ENCODE peak calls at places on chromosomes 7 and 10, in ten cellular contexts. B is endodermal cell, I is dorsolateral prefrontal cortex, S is transverse colon, O is heart left ventricle, E is prostate gland, A is MM.1S, W is fibroblast of the aortic adventitia, L is A549, Q is HCT116. N is an unnamed sample.

GRCh38 chr7:47508389-47509380 is 73.2 kb downstream of the TNS3 start:
- DNase-seq in B (no peak), I (no peak), S (no peak), O (no peak), E (no peak), A (no peak), W (no peak), L (no peak), Q (no peak), N (no peak)

GRCh38 chr7:151125835-151126481 is 39.7 kb downstream of the AGAP3 start:
- DNase-seq in B (peak; percentile 78), I (no peak), S (peak; percentile 60), O (no peak), E (no peak), A (no peak), W (no peak), L (no peak), Q (no peak), N (no peak)

GRCh38 chr10:88990528-88991160 is at the start of gene FAS:
- DNase-seq in B (peak; percentile 84), I (peak; percentile 60), S (peak; percentile 86), O (peak; percentile 83), E (peak; percentile 67), A (peak; percentile 90), W (peak; percentile 67), L (peak; percentile 69), Q (peak; percentile 56), N (no peak)

GRCh38 chr10:4352566-4352961 is 473.4 kb upstream of the AKR1E2 start:
- DNase-seq in B (peak; percentile 58), I (no peak), S (no peak), O (no peak), E (no peak), A (no peak), W (peak; percentile 97), L (no peak), Q (no peak), N (no peak)

GRCh38 chr7:90816511-90817142 is 220.5 kb downstream of the CDK14 start:
- DNase-seq in B (no peak), I (no peak), S (no peak), O (no peak), E (peak; percentile 7), A (peak; percentile 38), W (peak; percentile 98), L (no peak), Q (peak; percentile 64), N (no peak)

GRCh38 chr7:151428393-151429231 is 11.3 kb downstream of the CRYGN start:
- DNase-seq in B (peak; percentile 71), I (no peak), S (no peak), O (no peak), E (no peak), A (no peak), W (peak; percentile 78), L (no peak), Q (no peak), N (no peak)

GRCh38 chr10:94093286-94093905 is 99.7 kb downstream of the PLCE1 start:
- DNase-seq in B (no peak), I (no peak), S (no peak), O (no peak), E (no peak), A (no peak), W (no peak), L (no peak), Q (no peak), N (peak; percentile 76)

GRCh38 chr7:143147070-143147469 is 15.2 kb downstream of the PIP start:
- DNase-seq in B (no peak), I (no peak), S (no peak), O (no peak), E (no peak), A (no peak), W (peak; percentile 30), L (no peak), Q (no peak), N (no peak)

GRCh38 chr10:132308588-132309451 is 1.1 kb upstream of the STK32C start:
- DNase-seq in B (peak; percentile 75), I (no peak), S (no peak), O (no peak), E (no peak), A (no peak), W (no peak), L (peak; percentile 21), Q (no peak), N (no peak)

GRCh38 chr10:132309466-132309865 is 1.7 kb upstream of the STK32C start:
- DNase-seq in B (no peak), I (no peak), S (no peak), O (no peak), E (no peak), A (no peak), W (no peak), L (no peak), Q (no peak), N (no peak)

GRCh38 chr10:132306951-132307751 is 599 bp downstream of the STK32C start:
- DNase-seq in B (peak; percentile 79), I (peak; percentile 53), S (peak; percentile 43), O (peak; percentile 62), E (peak; percentile 51), A (no peak), W (no peak), L (peak; percentile 56), Q (no peak), N (no peak)

GRCh38 chr10:132306341-132306685 is 1.4 kb downstream of the STK32C start:
- DNase-seq in B (no peak), I (no peak), S (no peak), O (no peak), E (no peak), A (no peak), W (no peak), L (no peak), Q (no peak), N (no peak)

DNA sequence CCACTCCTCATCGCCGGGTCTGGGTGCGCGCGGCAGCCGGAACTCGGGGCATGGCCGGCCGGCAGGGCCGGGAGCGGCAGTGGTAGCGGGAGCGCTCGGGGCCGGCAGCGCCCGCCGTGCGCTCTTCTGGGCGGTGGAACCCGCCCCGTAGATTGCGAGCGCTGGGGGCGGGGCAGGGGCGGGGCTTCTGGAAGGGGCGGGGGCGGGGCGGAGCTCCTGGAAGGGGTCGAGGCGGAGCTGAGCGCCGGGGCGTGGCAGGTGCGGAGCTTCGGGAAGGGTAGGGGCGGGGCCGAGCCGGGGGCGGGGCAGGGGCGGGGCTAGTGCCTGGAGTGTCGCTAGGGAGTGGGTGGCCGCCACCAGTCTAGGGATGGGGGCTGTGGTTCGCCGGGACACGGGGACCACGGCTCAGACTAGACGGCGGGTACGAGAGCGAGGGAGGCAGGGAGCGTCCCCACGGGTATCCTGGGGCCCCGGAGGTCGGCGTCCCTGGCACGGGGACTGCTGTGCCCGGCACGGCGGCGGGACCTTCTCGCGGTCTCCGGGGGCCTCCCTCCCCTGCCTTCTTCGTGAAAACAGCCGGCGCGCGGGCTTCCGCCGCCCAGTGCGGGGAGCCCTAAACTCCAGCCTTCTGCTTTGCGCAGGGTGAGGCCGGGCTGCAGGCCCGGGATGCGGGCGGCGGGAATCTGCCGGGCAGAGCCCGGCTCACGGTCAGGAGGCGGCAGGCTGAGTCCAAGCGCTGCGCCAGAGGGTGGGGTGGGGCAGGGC is at the start of gene STK32C:
- DNase-seq in B (peak; percentile 99), I (peak; percentile 90), S (peak; percentile 93), O (peak; percentile 93), E (peak; percentile 90), A (peak; percentile 74), W (peak; percentile 85), L (peak; percentile 90), Q (peak; percentile 54), N (no peak)
- H3K4me3 ChIP-seq in B (peak within 1 kb of the TSS; percentile 75), I (peak within 1 kb of the TSS; percentile 94), S (peak within 1 kb of the TSS; percentile 82), O (peak within 1 kb of the TSS; percentile 98), E (peak within 1 kb of the TSS; percentile 80), A (peak within 1 kb of the TSS; percentile 58), W (peak within 1 kb of the TSS; percentile 82), L (peak within 1 kb of the TSS; percentile 88), Q (peak within 1 kb of the TSS; percentile 50), N (peak within 1 kb of the TSS; percentile 93)

GRCh38 chr7:12434012-12434642 is 30.5 kb upstream of the VWDE start:
- DNase-seq in B (no peak), I (no peak), S (no peak), O (no peak), E (no peak), A (peak; percentile 31), W (no peak), L (no peak), Q (no peak), N (no peak)
- TF ChIP-seq CTCF in B (peak; percentile 71), I (peak; percentile 46), S (no peak), O (peak; percentile 28), E (peak; percentile 33), A (peak; percentile 63), W (peak; percentile 36), L (peak; percentile 47), Q (peak; percentile 48), N (no peak)

DNA sequence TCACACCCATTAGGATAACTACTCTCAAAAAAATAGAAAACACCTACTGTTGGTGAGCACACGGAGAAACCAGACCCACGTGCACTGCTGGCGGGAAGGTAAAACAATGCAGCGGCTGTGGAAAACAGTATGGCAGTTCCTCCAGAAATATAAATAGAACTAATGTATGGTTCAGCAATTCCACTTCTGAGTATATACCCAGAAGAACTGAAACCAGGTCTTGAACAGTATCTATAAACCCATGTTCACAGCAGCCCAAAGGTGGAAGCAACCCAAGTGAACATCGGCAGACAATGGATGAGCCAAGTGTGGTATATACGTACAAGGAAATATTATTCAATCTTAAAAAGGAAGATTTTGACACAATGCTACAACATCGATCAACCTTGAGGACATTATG is 164.7 kb downstream of the ZMYND11 start:
- DNase-seq in B (no peak), I (no peak), S (no peak), O (no peak), E (no peak), A (no peak), W (no peak), L (no peak), Q (no peak), N (no peak)
- H3K4me3 ChIP-seq in B (no peak overlapping the region), I (no peak overlapping the region), S (no peak overlapping the region), O (no peak overlapping the region), E (no peak overlapping the region), A (no peak overlapping the region), W (no peak overlapping the region), L (no peak overlapping the region), Q (no peak overlapping the region), N (no peak overlapping the region)

GRCh38 chr10:117496616-117497028 is 45.9 kb upstream of the EMX2 start:
- DNase-seq in B (peak; percentile 95), I (peak; percentile 82), S (peak; percentile 81), O (peak; percentile 70), E (peak; percentile 67), A (peak; percentile 73), W (peak; percentile 83), L (peak; percentile 70), Q (peak; percentile 84), N (no peak)

GRCh38 chr10:117496031-117496430 is 46.5 kb upstream of the EMX2 start:
- DNase-seq in B (no peak), I (no peak), S (no peak), O (no peak), E (no peak), A (no peak), W (no peak), L (no peak), Q (no peak), N (no peak)

GRCh38 chr10:117497736-117498135 is 44.8 kb upstream of the EMX2 start:
- DNase-seq in B (peak; percentile 28), I (no peak), S (no peak), O (no peak), E (no peak), A (no peak), W (no peak), L (no peak), Q (no peak), N (no peak)

GRCh38 chr10:117488004-117488403 is 54.5 kb upstream of the EMX2 start:
- DNase-seq in B (no peak), I (no peak), S (no peak), O (no peak), E (no peak), A (no peak), W (no peak), L (no peak), Q (no peak), N (no peak)

DNA sequence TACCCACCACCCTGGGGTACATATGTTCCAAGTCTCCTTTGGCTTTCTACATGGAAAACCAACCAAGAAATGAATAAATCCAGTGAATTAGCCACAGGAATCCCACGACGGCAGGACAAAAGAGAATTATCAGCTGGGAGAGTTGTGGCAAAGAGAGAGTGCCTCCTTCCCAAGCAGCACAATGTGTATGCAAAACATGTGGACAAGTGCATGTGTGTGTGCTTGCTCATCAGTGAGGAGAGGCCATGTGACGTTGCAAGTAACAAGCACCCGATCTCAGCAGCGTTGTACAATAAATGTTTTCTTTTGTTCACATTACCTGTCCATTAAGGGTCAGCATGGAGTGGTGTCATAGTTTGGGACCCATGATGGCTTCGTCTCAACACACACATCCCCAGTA is 50.0 kb upstream of the EMX2 start:
- DNase-seq in B (no peak), I (no peak), S (no peak), O (no peak), E (no peak), A (peak; percentile 25), W (no peak), L (no peak), Q (no peak), N (no peak)
- TF ChIP-seq CTCF in B (no peak), I (no peak), S (no peak), O (no peak), E (no peak), A (no peak), W (no peak), L (no peak), Q (no peak), N (no peak)

N was measured in vagina.